ENCODE peak calls at places on chromosomes 2 and 18, in four cellular contexts. Z is tibial artery, N is Right ventricle myocardium superior, M is epithelial cell of esophagus. V is an unnamed sample.

GRCh38 chr2:231204581-231204980 is 6.2 kb downstream of the ARMC9 start:
- DNase-seq in Z (peak; percentile 29), N (no peak), M (no peak), V (no peak)

GRCh38 chr2:220034356-220035121 is 407.1 kb downstream of the SLC4A3 start:
- DNase-seq in Z (no peak), N (no peak), M (peak; percentile 36), V (peak; percentile 6)

GRCh38 chr2:42457011-42457410 is 36.8 kb downstream of the KCNG3 start:
- DNase-seq in Z (no peak), N (no peak), M (no peak), V (no peak)

GRCh38 chr2:181462032-181462431 is 4.8 kb downstream of the ITGA4 start:
- DNase-seq in Z (no peak), N (no peak), M (no peak), V (no peak)

GRCh38 chr18:69127844-69128486 is 272.7 kb upstream of the DOK6 start:
- DNase-seq in Z (no peak), N (no peak), M (no peak), V (no peak)

GRCh38 chr2:10905872-10906143 is 5.9 kb upstream of the KCNF1 start:
- DNase-seq in Z (no peak), N (no peak), M (no peak), V (no peak)

GRCh38 chr2:229090231-229090630 is 180.9 kb downstream of the PID1 start:
- DNase-seq in Z (no peak), N (no peak), M (peak; percentile 18), V (no peak)

GRCh38 chr18:12839526-12840196 is 44.4 kb downstream of the PTPN2 start:
- DNase-seq in Z (no peak), N (no peak), M (peak; percentile 49), V (no peak)

GRCh38 chr2:136308621-136309020 is 190.7 kb upstream of the CXCR4 start:
- DNase-seq in Z (no peak), N (no peak), M (no peak), V (no peak)

GRCh38 chr2:7649461-7650228 is 732.4 kb downstream of the RNF144A start:
- DNase-seq in Z (no peak), N (no peak), M (no peak), V (no peak)

GRCh38 chr2:33577660-33578059 is 21.4 kb downstream of the FAM98A start:
- DNase-seq in Z (no peak), N (no peak), M (peak; percentile 14), V (no peak)

GRCh38 chr2:15880226-15881119 is 59.9 kb upstream of the MYCN start:
- DNase-seq in Z (no peak), N (no peak), M (no peak), V (no peak)

GRCh38 chr2:174008720-174009119 is 43.5 kb upstream of the SP3 start:
- DNase-seq in Z (no peak), N (no peak), M (no peak), V (no peak)

GRCh38 chr2:237733677-237734300 is 64.8 kb upstream of the RBM44 start:
- DNase-seq in Z (no peak), N (no peak), M (no peak), V (no peak)

V was measured in COLO829.